ENCODE peak calls at places on chromosomes 6 and 20, in six cellular contexts. P is nucleus accumbens; W is HT-29; E is GM13976; B is activated T-cell treated with anti-CD3 and anti-CD28 coated beads, Interleukin-2, amount 50 U/mL, for 1 hour; S is stimulated activated CD4-positive, alpha-beta T cell treated with anti-CD3 and anti-CD28 coated beads, Interleukin-12 subunit alpha, Interleukin-12 subunit beta, amount 100 ng/mL, for 4 hours. T is an unnamed sample.

GRCh38 chr20:15033269-15033668 is 695.9 kb upstream of the FLRT3 start:
- DNase-seq in P (no peak), W (no peak), S (no peak), E (no peak), B (no peak), T (no peak)

GRCh38 chr20:60086936-60087562 is 128.8 kb downstream of the CDH26 start:
- DNase-seq in S (no peak), B (no peak), E (no peak), P (no peak), W (no peak), T (no peak)

GRCh38 chr20:19095762-19096161 is 116.7 kb upstream of the SLC24A3 start:
- DNase-seq in P (no peak), W (no peak), S (no peak), B (no peak), E (no peak), T (no peak)

GRCh38 chr6:97674802-97675201 is 391.8 kb upstream of the MMS22L start:
- DNase-seq in S (no peak), E (no peak), P (no peak), B (no peak), W (no peak), T (no peak)

GRCh38 chr20:36128463-36129176 is 25.9 kb upstream of the EPB41L1 start:
- DNase-seq in B (no peak), S (no peak), P (no peak), E (no peak), W (no peak), T (no peak)

GRCh38 chr6:34627296-34627695 is 69.3 kb downstream of the ILRUN start:
- DNase-seq in W (no peak), P (no peak), S (no peak), B (no peak), E (no peak), T (no peak)

GRCh38 chr20:48374986-48375715 is 452.6 kb downstream of the PREX1 start:
- DNase-seq in S (no peak), E (no peak), W (no peak), B (no peak), P (no peak), T (no peak)

GRCh38 chr6:114364295-114364694 is 21.5 kb upstream of the HS3ST5 start:
- DNase-seq in E (no peak), B (no peak), P (no peak), S (no peak), W (peak), T (no peak)

GRCh38 chr20:36465109-36466080 is 75.9 kb upstream of the MYL9 start:
- DNase-seq in S (no peak), E (no peak), P (no peak), W (no peak), B (peak), T (no peak)

GRCh38 chr6:137824502-137824879 is 42.6 kb upstream of the TNFAIP3 start:
- DNase-seq in S (no peak), P (no peak), W (no peak), E (no peak), B (no peak), T (no peak)

GRCh38 chr6:113049190-113049589 is 702.1 kb downstream of the RFPL4B start:
- DNase-seq in B (no peak), E (no peak), P (no peak), W (no peak), S (no peak), T (no peak)

GRCh38 chr20:33704197-33704924 is 15.7 kb downstream of the PXMP4 start:
- DNase-seq in E (no peak), B (no peak), S (no peak), P (no peak), W (no peak), T (no peak)

GRCh38 chr6:152316024-152316423 is 321.1 kb downstream of the SYNE1 start:
- DNase-seq in P (no peak), E (no peak), W (no peak), S (no peak), B (no peak), T (no peak)

GRCh38 chr6:150697515-150697914 is 97.8 kb downstream of the PLEKHG1 start:
- DNase-seq in B (no peak), E (no peak), P (no peak), W (no peak), S (no peak), T (no peak)

GRCh38 chr6:150998992-150999975 is 133.8 kb downstream of the MTHFD1L start:
- DNase-seq in S (no peak), W (no peak), B (no peak), E (no peak), P (no peak), T (no peak)

GRCh38 chr20:7883741-7884140 is 56.5 kb downstream of the HAO1 start:
- DNase-seq in S (no peak), B (no peak), E (no peak), P (no peak), W (no peak), T (no peak)

GRCh38 chr6:28710466-28711191 is 184.9 kb downstream of the GPX5 start:
- DNase-seq in E (no peak), P (no peak), W (peak), B (no peak), S (no peak), T (no peak)

GRCh38 chr6:19368511-19368910 is 468.7 kb upstream of the ID4 start:
- DNase-seq in E (no peak), P (no peak), B (no peak), S (no peak), W (peak), T (no peak)

GRCh38 chr20:38373231-38373867 is 27.1 kb downstream of the LBP start:
- DNase-seq in E (no peak), S (no peak), P (no peak), W (no peak), B (no peak), T (peak)

GRCh38 chr6:148112851-148113319 is 229.8 kb upstream of the SASH1 start:
- DNase-seq in B (no peak), P (no peak), E (no peak), S (no peak), W (no peak), T (no peak)

GRCh38 chr6:43575772-43576551 is at the start of the genes POLH and XPO5:
- DNase-seq in B (peak), S (peak), E (peak), W (peak), P (peak), T (peak)

GRCh38 chr20:58800134-58800650 is 50.5 kb downstream of the GNAS-AS1 start:
- DNase-seq in E (no peak), B (no peak), S (no peak), P (no peak), W (no peak), T (no peak)

GRCh38 chr20:52481443-52481842 is 289.9 kb upstream of the ZFP64 start:
- DNase-seq in W (no peak), B (no peak), P (no peak), S (no peak), E (no peak), T (no peak)

GRCh38 chr20:35606127-35606526 is 9.5 kb upstream of the SPAG4 start:
- DNase-seq in P (no peak), W (no peak), B (no peak), E (no peak), S (no peak), T (no peak)

GRCh38 chr20:18645196-18645745 is 57.4 kb downstream of the DTD1 start:
- DNase-seq in E (no peak), W (no peak), B (no peak), S (no peak), P (no peak), T (no peak)

GRCh38 chr6:14224359-14225103 is 107.0 kb downstream of the CD83 start:
- DNase-seq in E (peak), S (no peak), P (no peak), W (no peak), B (no peak), T (no peak)

GRCh38 chr6:75602164-75602896 is 650 bp downstream of the SENP6 start:
- DNase-seq in W (no peak), B (peak), P (peak), E (peak), S (peak), T (no peak)

GRCh38 chr6:87164004-87164403 is 8.6 kb downstream of the ZNF292 start:
- DNase-seq in B (no peak), P (no peak), E (no peak), W (no peak), S (no peak), T (no peak)

GRCh38 chr6:53312355-53312754 is 36.4 kb downstream of the ELOVL5 start:
- DNase-seq in B (no peak), P (no peak), W (no peak), E (no peak), S (no peak), T (peak)

GRCh38 chr6:138987299-138987642 is 782 bp downstream of the REPS1 start:
- DNase-seq in B (no peak), S (no peak), P (no peak), W (no peak), E (no peak), T (no peak)

GRCh38 chr20:32536861-32537656 is 48.1 kb downstream of the NOL4L start:
- DNase-seq in P (no peak), E (no peak), W (peak), B (peak), S (peak), T (no peak)